ENCODE peak calls at places on chromosome 17, in seven cellular contexts. G is foreskin fibroblast, P is AG09319, O is activated T-cell treated with anti-CD3 and anti-CD28 coated beads for 1 hour, U is AG04449, Y is thoracic aorta, C is stomach. Z is an unnamed sample.

GRCh38 chr17:12961655-12962054 is 56.2 kb downstream of the ELAC2 start:
- DNase-seq in O (no peak), Y (no peak), U (no peak), C (no peak), G (no peak), P (no peak), Z (no peak)

GRCh38 chr17:63834431-63835166 is 7.1 kb upstream of the FTSJ3 start:
- DNase-seq in O (no peak), Y (no peak), P (no peak), C (peak), G (peak), U (no peak), Z (peak)

GRCh38 chr17:2947996-2948550 is 115.3 kb downstream of the OR1D5 start:
- DNase-seq in P (no peak), Y (no peak), C (no peak), G (no peak), O (no peak), U (no peak), Z (no peak)

GRCh38 chr17:16081507-16082087 is 82.0 kb downstream of the TTC19 start:
- DNase-seq in O (no peak), C (no peak), U (no peak), P (no peak), Y (no peak), G (no peak), Z (no peak)

GRCh38 chr17:44197107-44197506 is 2.6 kb downstream of the ATXN7L3 start:
- DNase-seq in P (no peak), U (no peak), Y (no peak), G (no peak), C (no peak), O (no peak), Z (no peak)

GRCh38 chr17:46771601-46772012 is 46.9 kb downstream of the WNT3 start:
- DNase-seq in G (peak), Y (no peak), P (no peak), C (peak), U (no peak), O (no peak), Z (peak)

GRCh38 chr17:21218101-21218500 is 4.1 kb upstream of the TMEM11 start:
- DNase-seq in U (no peak), P (no peak), G (peak), O (no peak), Y (no peak), C (no peak), Z (peak)

GRCh38 chr17:30352247-30352814 is 18.5 kb upstream of the TMIGD1 start:
- DNase-seq in Y (no peak), C (no peak), U (no peak), G (no peak), P (no peak), O (no peak), Z (no peak)

GRCh38 chr17:45228121-45228941 is 6.6 kb downstream of the FMNL1 start:
- DNase-seq in U (no peak), O (no peak), G (no peak), C (no peak), P (no peak), Y (no peak), Z (no peak)